ENCODE peak calls at places on chromosome 3, in nine cellular contexts. D is hepatic stellate cell; C is posterior cingulate gyrus; E is COR-L47; L is GM10248; Q is neural progenitor cell; H is naive thymus-derived CD8-positive, alpha-beta T cell; O is iPS-NIHi11; X is G401. V is an unnamed sample.

GRCh38 chr3:168220609-168221008 is 124.9 kb upstream of the GOLIM4 start:
- DNase-seq in E (no peak), X (no peak), Q (no peak), H (no peak), D (no peak), L (no peak), O (no peak), C (peak; percentile 48), V (no peak)

GRCh38 chr3:61334783-61335182 is 83.5 kb upstream of the FHIT start:
- DNase-seq in D (no peak), X (no peak), E (no peak), Q (no peak), L (no peak), H (no peak), C (no peak), O (no peak), V (no peak)

GRCh38 chr3:156605686-156606605 is 51.0 kb upstream of the SSR3 start:
- DNase-seq in X (peak; percentile 6), Q (peak; percentile 77), H (no peak), C (peak; percentile 28), L (peak; percentile 22), O (peak; percentile 47), D (peak; percentile 77), E (no peak), V (no peak)

GRCh38 chr3:138938056-138938876 is 8.7 kb downstream of the FOXL2 start:
- DNase-seq in H (no peak), O (no peak), D (no peak), E (no peak), L (peak; percentile 15), C (no peak), Q (peak; percentile 61), X (no peak), V (no peak)

GRCh38 chr3:12423918-12424634 is 60.2 kb upstream of the TSEN2 start:
- DNase-seq in O (no peak), L (no peak), X (no peak), Q (no peak), H (no peak), E (no peak), D (no peak), C (no peak), V (no peak)

GRCh38 chr3:40843851-40844548 is 319.2 kb downstream of the ZNF621 start:
- DNase-seq in Q (no peak), X (no peak), C (no peak), D (no peak), H (no peak), E (no peak), L (no peak), O (no peak), V (no peak)

GRCh38 chr3:87309601-87310000 is 33.2 kb upstream of the POU1F1 start:
- DNase-seq in H (no peak), X (no peak), O (no peak), E (no peak), D (no peak), L (no peak), Q (no peak), C (no peak), V (no peak)

GRCh38 chr3:41522620-41523019 is 323.3 kb downstream of the CTNNB1 start:
- DNase-seq in X (no peak), L (peak; percentile 18), Q (no peak), E (no peak), O (no peak), H (no peak), C (no peak), D (no peak), V (no peak)

GRCh38 chr3:140396110-140396509 is 281.8 kb upstream of the TRIM42 start:
- DNase-seq in D (no peak), E (no peak), Q (no peak), X (no peak), H (no peak), C (no peak), L (no peak), O (no peak), V (no peak)

GRCh38 chr3:52350436-52350835 is 34.3 kb downstream of the DNAH1 start:
- DNase-seq in X (no peak), E (no peak), Q (no peak), H (no peak), D (no peak), L (no peak), C (no peak), O (no peak), V (no peak)

GRCh38 chr3:62169871-62170660 is 203.3 kb downstream of the FEZF2 start:
- DNase-seq in D (no peak), C (no peak), O (no peak), H (no peak), E (no peak), X (no peak), L (no peak), Q (no peak), V (no peak)

V was measured in frontal cortex.